ENCODE peak calls at places on chromosomes 16 and 17, in nine cellular contexts. One of them, this sample, is unnamed.

GRCh38 chr17:49325980-49326379 is 36.1 kb downstream of the ZNF652 start:
- DNase-seq in ascending aorta: no peak
- DNase-seq in body of pancreas: no peak
- DNase-seq in cardiac fibroblast: no peak
- DNase-seq in lower leg skin: no peak
- DNase-seq in transverse colon: no peak
- DNase-seq in CD8-positive, alpha-beta T cell: no peak
- DNase-seq in Caco-2: no peak
- DNase-seq in neural progenitor cell: no peak
- DNase-seq in this sample: no peak

GRCh38 chr17:74491645-74492044 is 25.2 kb downstream of the CD300A start:
- DNase-seq in CD8-positive, alpha-beta T cell: no peak
- DNase-seq in cardiac fibroblast: no peak
- DNase-seq in ascending aorta: no peak
- DNase-seq in transverse colon: no peak
- DNase-seq in lower leg skin: peak
- DNase-seq in neural progenitor cell: no peak
- DNase-seq in Caco-2: no peak
- DNase-seq in body of pancreas: no peak
- DNase-seq in this sample: no peak

GRCh38 chr16:21253470-21253869 is 20.0 kb downstream of the ANKS4B start:
- DNase-seq in transverse colon: no peak
- DNase-seq in Caco-2: no peak
- DNase-seq in cardiac fibroblast: no peak
- DNase-seq in CD8-positive, alpha-beta T cell: no peak
- DNase-seq in ascending aorta: no peak
- DNase-seq in neural progenitor cell: no peak
- DNase-seq in lower leg skin: no peak
- DNase-seq in body of pancreas: no peak
- DNase-seq in this sample: no peak

GRCh38 chr16:57372372-57373116 is at the start of gene CX3CL1:
- DNase-seq in lower leg skin: peak
- DNase-seq in CD8-positive, alpha-beta T cell: no peak
- DNase-seq in transverse colon: peak
- DNase-seq in ascending aorta: no peak
- DNase-seq in neural progenitor cell: peak
- DNase-seq in cardiac fibroblast: peak
- DNase-seq in Caco-2: no peak
- DNase-seq in body of pancreas: peak
- DNase-seq in this sample: no peak

GRCh38 chr17:2691069-2691871 is 20.3 kb downstream of the CLUH start:
- DNase-seq in lower leg skin: peak
- DNase-seq in body of pancreas: no peak
- DNase-seq in CD8-positive, alpha-beta T cell: no peak
- DNase-seq in cardiac fibroblast: no peak
- DNase-seq in neural progenitor cell: no peak
- DNase-seq in Caco-2: no peak
- DNase-seq in transverse colon: no peak
- DNase-seq in ascending aorta: no peak
- DNase-seq in this sample: no peak

GRCh38 chr16:69112285-69113129 is 7.1 kb downstream of the HAS3 start:
- DNase-seq in body of pancreas: peak
- DNase-seq in Caco-2: peak
- DNase-seq in transverse colon: peak
- DNase-seq in ascending aorta: no peak
- DNase-seq in cardiac fibroblast: peak
- DNase-seq in neural progenitor cell: peak
- DNase-seq in lower leg skin: peak
- DNase-seq in CD8-positive, alpha-beta T cell: no peak
- DNase-seq in this sample: no peak

GRCh38 chr16:88415381-88416323 is 32.9 kb downstream of the ZNF469 start:
- DNase-seq in transverse colon: no peak
- DNase-seq in neural progenitor cell: no peak
- DNase-seq in lower leg skin: no peak
- DNase-seq in CD8-positive, alpha-beta T cell: no peak
- DNase-seq in Caco-2: no peak
- DNase-seq in ascending aorta: no peak
- DNase-seq in body of pancreas: no peak
- DNase-seq in cardiac fibroblast: no peak
- DNase-seq in this sample: no peak

GRCh38 chr17:41823580-41823979 is 10.8 kb downstream of the FKBP10 start:
- DNase-seq in Caco-2: no peak
- DNase-seq in body of pancreas: no peak
- DNase-seq in neural progenitor cell: no peak
- DNase-seq in lower leg skin: no peak
- DNase-seq in CD8-positive, alpha-beta T cell: no peak
- DNase-seq in transverse colon: no peak
- DNase-seq in cardiac fibroblast: no peak
- DNase-seq in ascending aorta: no peak
- DNase-seq in this sample: no peak

GRCh38 chr17:49130891-49131290 is 1.7 kb upstream of the B4GALNT2 start:
- DNase-seq in ascending aorta: no peak
- DNase-seq in neural progenitor cell: no peak
- DNase-seq in Caco-2: no peak
- DNase-seq in cardiac fibroblast: no peak
- DNase-seq in transverse colon: no peak
- DNase-seq in lower leg skin: no peak
- DNase-seq in CD8-positive, alpha-beta T cell: no peak
- DNase-seq in body of pancreas: no peak
- DNase-seq in this sample: no peak

GRCh38 chr17:39178516-39178915 is 12.6 kb upstream of the ARL5C start:
- DNase-seq in CD8-positive, alpha-beta T cell: no peak
- DNase-seq in lower leg skin: no peak
- DNase-seq in body of pancreas: no peak
- DNase-seq in transverse colon: peak
- DNase-seq in neural progenitor cell: no peak
- DNase-seq in ascending aorta: no peak
- DNase-seq in Caco-2: no peak
- DNase-seq in cardiac fibroblast: no peak
- DNase-seq in this sample: no peak

GRCh38 chr16:3808308-3809063 is 72.0 kb downstream of the CREBBP start:
- DNase-seq in cardiac fibroblast: no peak
- DNase-seq in body of pancreas: no peak
- DNase-seq in transverse colon: no peak
- DNase-seq in neural progenitor cell: no peak
- DNase-seq in lower leg skin: no peak
- DNase-seq in CD8-positive, alpha-beta T cell: no peak
- DNase-seq in ascending aorta: no peak
- DNase-seq in Caco-2: no peak
- DNase-seq in this sample: no peak

DNA sequence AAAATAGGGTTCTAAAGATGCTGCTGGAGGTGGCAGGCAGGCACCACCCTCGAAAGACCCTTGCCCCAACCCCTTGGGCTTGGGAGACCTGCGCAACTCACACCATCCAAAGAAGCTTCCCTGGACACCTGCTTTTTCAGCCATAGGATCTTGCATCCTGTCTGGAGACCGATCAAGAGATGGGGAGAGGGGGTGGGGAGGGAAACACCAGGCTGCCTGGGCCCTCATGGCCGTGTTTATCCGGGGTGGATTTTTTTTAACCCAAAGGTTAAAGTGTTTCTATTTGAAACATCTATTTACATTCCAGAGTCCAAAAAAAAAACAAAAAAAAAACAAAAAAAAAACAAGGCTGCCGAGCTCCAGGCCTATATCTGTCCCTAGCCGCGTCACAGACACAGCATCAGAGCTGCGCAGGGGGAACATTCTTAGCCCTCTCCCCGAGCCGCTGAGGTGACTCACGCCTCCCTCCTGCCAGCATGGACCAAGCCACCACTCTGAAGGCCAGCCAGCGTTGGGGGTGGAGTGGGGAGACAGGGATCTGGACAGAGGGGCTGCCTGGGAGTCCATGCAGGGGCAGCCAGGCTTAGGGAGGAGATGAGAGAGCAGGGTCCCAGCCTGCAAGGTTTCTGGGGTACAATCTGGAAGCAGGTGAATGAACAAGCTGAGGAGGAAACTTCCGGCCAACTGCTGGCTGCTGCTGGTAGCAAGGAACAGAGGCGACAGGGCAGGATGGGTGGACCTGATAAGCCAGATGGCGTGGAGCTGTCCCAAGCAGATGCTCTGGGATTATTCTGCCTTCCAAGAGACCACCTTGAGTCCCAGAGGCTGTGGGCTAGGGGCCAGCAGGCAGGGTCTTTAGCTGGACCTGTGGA is 14.8 kb downstream of the HDAC5 start:
- DNase-seq in lower leg skin: peak
- DNase-seq in cardiac fibroblast: peak
- DNase-seq in ascending aorta: peak
- DNase-seq in body of pancreas: peak
- DNase-seq in neural progenitor cell: no peak
- DNase-seq in transverse colon: peak
- DNase-seq in CD8-positive, alpha-beta T cell: no peak
- DNase-seq in Caco-2: peak
- DNase-seq in this sample: no peak
- H3K4me3 ChIP-seq in lower leg skin: no peak
- H3K4me3 ChIP-seq in cardiac fibroblast: no peak
- H3K4me3 ChIP-seq in ascending aorta: peak
- H3K4me3 ChIP-seq in body of pancreas: no peak
- H3K4me3 ChIP-seq in neural progenitor cell: no peak
- H3K4me3 ChIP-seq in transverse colon: no peak
- H3K4me3 ChIP-seq in CD8-positive, alpha-beta T cell: no peak
- H3K4me3 ChIP-seq in Caco-2: no peak
- H3K4me3 ChIP-seq in this sample: peak

GRCh38 chr17:33862772-33863602 is 392.1 kb upstream of the CCL2 start:
- DNase-seq in transverse colon: no peak
- DNase-seq in ascending aorta: no peak
- DNase-seq in Caco-2: no peak
- DNase-seq in body of pancreas: no peak
- DNase-seq in neural progenitor cell: no peak
- DNase-seq in lower leg skin: no peak
- DNase-seq in CD8-positive, alpha-beta T cell: no peak
- DNase-seq in cardiac fibroblast: no peak
- DNase-seq in this sample: no peak

GRCh38 chr17:33858121-33858520 is 397.0 kb upstream of the CCL2 start:
- DNase-seq in cardiac fibroblast: no peak
- DNase-seq in ascending aorta: no peak
- DNase-seq in transverse colon: no peak
- DNase-seq in CD8-positive, alpha-beta T cell: no peak
- DNase-seq in Caco-2: no peak
- DNase-seq in lower leg skin: no peak
- DNase-seq in body of pancreas: no peak
- DNase-seq in neural progenitor cell: no peak
- DNase-seq in this sample: no peak

GRCh38 chr17:33854596-33854995 is 400.5 kb upstream of the CCL2 start:
- DNase-seq in cardiac fibroblast: no peak
- DNase-seq in neural progenitor cell: no peak
- DNase-seq in body of pancreas: no peak
- DNase-seq in ascending aorta: no peak
- DNase-seq in CD8-positive, alpha-beta T cell: no peak
- DNase-seq in lower leg skin: no peak
- DNase-seq in transverse colon: no peak
- DNase-seq in Caco-2: no peak
- DNase-seq in this sample: no peak

GRCh38 chr17:33858682-33859081 is 396.4 kb upstream of the CCL2 start:
- DNase-seq in cardiac fibroblast: no peak
- DNase-seq in Caco-2: no peak
- DNase-seq in lower leg skin: no peak
- DNase-seq in body of pancreas: no peak
- DNase-seq in ascending aorta: no peak
- DNase-seq in neural progenitor cell: no peak
- DNase-seq in CD8-positive, alpha-beta T cell: no peak
- DNase-seq in transverse colon: no peak
- DNase-seq in this sample: no peak
- TF ChIP-seq CTCF in cardiac fibroblast: no peak
- TF ChIP-seq CTCF in Caco-2: no peak
- TF ChIP-seq CTCF in lower leg skin: no peak
- TF ChIP-seq CTCF in body of pancreas: no peak
- TF ChIP-seq CTCF in ascending aorta: no peak
- TF ChIP-seq CTCF in neural progenitor cell: no peak
- TF ChIP-seq CTCF in CD8-positive, alpha-beta T cell: no peak
- TF ChIP-seq CTCF in transverse colon: no peak
- TF ChIP-seq CTCF in this sample: no peak

GRCh38 chr17:77449373-77449907 is 308.7 kb downstream of the SEC14L1 start:
- DNase-seq in neural progenitor cell: no peak
- DNase-seq in ascending aorta: no peak
- DNase-seq in transverse colon: no peak
- DNase-seq in CD8-positive, alpha-beta T cell: no peak
- DNase-seq in body of pancreas: no peak
- DNase-seq in Caco-2: no peak
- DNase-seq in cardiac fibroblast: no peak
- DNase-seq in lower leg skin: no peak
- DNase-seq in this sample: no peak

GRCh38 chr17:77451894-77452852 is 311.4 kb downstream of the SEC14L1 start:
- DNase-seq in ascending aorta: no peak
- DNase-seq in lower leg skin: peak
- DNase-seq in transverse colon: peak
- DNase-seq in neural progenitor cell: peak
- DNase-seq in Caco-2: peak
- DNase-seq in body of pancreas: peak
- DNase-seq in cardiac fibroblast: peak
- DNase-seq in CD8-positive, alpha-beta T cell: no peak
- DNase-seq in this sample: no peak

GRCh38 chr17:77451271-77451893 is 310.6 kb downstream of the SEC14L1 start:
- DNase-seq in body of pancreas: peak
- DNase-seq in ascending aorta: no peak
- DNase-seq in neural progenitor cell: peak
- DNase-seq in lower leg skin: no peak
- DNase-seq in CD8-positive, alpha-beta T cell: peak
- DNase-seq in cardiac fibroblast: peak
- DNase-seq in Caco-2: peak
- DNase-seq in transverse colon: peak
- DNase-seq in this sample: no peak

GRCh38 chr17:77449908-77450741 is 309.4 kb downstream of the SEC14L1 start:
- DNase-seq in ascending aorta: no peak
- DNase-seq in CD8-positive, alpha-beta T cell: no peak
- DNase-seq in lower leg skin: no peak
- DNase-seq in Caco-2: peak
- DNase-seq in cardiac fibroblast: peak
- DNase-seq in body of pancreas: peak
- DNase-seq in neural progenitor cell: peak
- DNase-seq in transverse colon: peak
- DNase-seq in this sample: no peak

GRCh38 chr17:77450742-77451270 is 310.0 kb downstream of the SEC14L1 start:
- DNase-seq in body of pancreas: no peak
- DNase-seq in CD8-positive, alpha-beta T cell: no peak
- DNase-seq in ascending aorta: no peak
- DNase-seq in lower leg skin: no peak
- DNase-seq in neural progenitor cell: no peak
- DNase-seq in Caco-2: no peak
- DNase-seq in cardiac fibroblast: no peak
- DNase-seq in transverse colon: no peak
- DNase-seq in this sample: no peak
- H3K4me3 ChIP-seq in body of pancreas: no peak
- H3K4me3 ChIP-seq in CD8-positive, alpha-beta T cell: peak
- H3K4me3 ChIP-seq in ascending aorta: peak
- H3K4me3 ChIP-seq in lower leg skin: no peak
- H3K4me3 ChIP-seq in neural progenitor cell: peak
- H3K4me3 ChIP-seq in Caco-2: peak
- H3K4me3 ChIP-seq in cardiac fibroblast: peak
- H3K4me3 ChIP-seq in transverse colon: peak
- H3K4me3 ChIP-seq in this sample: peak

DNA sequence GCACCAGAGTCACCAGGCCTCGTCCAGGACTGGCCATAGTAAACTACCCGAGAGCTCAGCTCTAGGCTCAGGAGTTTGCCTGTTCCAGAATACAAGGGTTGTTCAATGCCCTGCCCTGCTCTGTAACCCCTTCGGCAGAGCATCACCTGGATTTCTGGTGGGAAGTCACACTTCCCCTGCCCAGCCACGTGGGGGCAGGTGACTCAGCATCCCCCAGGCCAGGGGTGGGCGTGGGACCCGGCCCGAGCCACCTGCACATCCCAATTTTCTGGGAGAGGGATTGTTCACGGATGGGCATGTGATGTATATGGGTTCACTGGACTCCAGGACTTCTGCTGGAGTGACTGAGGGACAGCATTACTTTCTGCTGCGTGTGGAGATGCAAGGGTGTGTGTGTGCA is 25.8 kb downstream of the COX4I1 start:
- DNase-seq in body of pancreas: no peak
- DNase-seq in cardiac fibroblast: no peak
- DNase-seq in transverse colon: no peak
- DNase-seq in neural progenitor cell: no peak
- DNase-seq in CD8-positive, alpha-beta T cell: no peak
- DNase-seq in lower leg skin: no peak
- DNase-seq in ascending aorta: no peak
- DNase-seq in Caco-2: peak
- DNase-seq in this sample: no peak
- TF ChIP-seq CTCF in body of pancreas: no peak
- TF ChIP-seq CTCF in cardiac fibroblast: no peak
- TF ChIP-seq CTCF in transverse colon: no peak
- TF ChIP-seq CTCF in neural progenitor cell: peak
- TF ChIP-seq CTCF in CD8-positive, alpha-beta T cell: no peak
- TF ChIP-seq CTCF in lower leg skin: no peak
- TF ChIP-seq CTCF in ascending aorta: no peak
- TF ChIP-seq CTCF in Caco-2: peak
- TF ChIP-seq CTCF in this sample: no peak

This sample was measured in esophagus squamous epithelium.